ENCODE peak calls at places on chromosomes 11 and 22, in six cellular contexts. W is ELR; C is hepatic stellate cell; H is germinal center; X is activated T-helper 1 cell treated with Interleukin-2 at 50 U/mL for 16 hours; T is effector CD4-positive, alpha-beta T cell. U is an unnamed sample.

GRCh38 chr22:23284504-23285033 is 104.3 kb downstream of the BCR start:
- DNase-seq in X (no peak), H (no peak), W (no peak), C (no peak), T (no peak), U (no peak)

GRCh38 chr11:97332271-97332670 is 942.5 kb downstream of the JRKL start:
- DNase-seq in W (no peak), C (no peak), T (no peak), X (no peak), H (no peak), U (no peak)

GRCh38 chr22:24156915-24157782 is 24.1 kb upstream of the SUSD2 start:
- DNase-seq in T (peak; percentile 83), W (peak; percentile 92), C (peak; percentile 93), X (peak; percentile 84), H (peak; percentile 92), U (peak; percentile 96)

GRCh38 chr11:120714448-120714847 is 202.9 kb downstream of the GRIK4 start:
- DNase-seq in W (peak; percentile 52), C (no peak), X (no peak), H (no peak), T (no peak), U (no peak)

GRCh38 chr11:133425245-133425644 is 107.1 kb downstream of the OPCML start:
- DNase-seq in T (no peak), C (no peak), H (no peak), W (no peak), X (no peak), U (no peak)

GRCh38 chr22:21739828-21740377 is 4.3 kb upstream of the YPEL1 start:
- DNase-seq in H (no peak), T (no peak), X (no peak), C (no peak), W (no peak), U (no peak)

GRCh38 chr22:41906822-41907221 is 8.1 kb downstream of the SHISA8 start:
- DNase-seq in C (no peak), W (no peak), T (no peak), H (no peak), X (no peak), U (no peak)

GRCh38 chr22:37088108-37088605 is 21.4 kb downstream of the TMPRSS6 start:
- DNase-seq in H (no peak), X (no peak), W (peak; percentile 60), C (no peak), T (no peak), U (no peak)

GRCh38 chr11:62786318-62787004 is 741 bp upstream of the TMEM179B start:
- DNase-seq in X (peak; percentile 80), W (peak; percentile 89), T (peak; percentile 79), C (peak; percentile 94), H (peak; percentile 91), U (peak; percentile 92)

GRCh38 chr11:101482556-101483124 is 101.2 kb downstream of the TRPC6 start:
- DNase-seq in W (no peak), T (no peak), C (no peak), X (no peak), H (no peak), U (no peak)

GRCh38 chr11:48000432-48000831 is 20.1 kb downstream of the PTPRJ start:
- DNase-seq in W (no peak), C (no peak), X (no peak), H (no peak), T (no peak), U (no peak)

GRCh38 chr11:129143335-129143734 is 48.8 kb downstream of the ARHGAP32 start:
- DNase-seq in H (no peak), W (peak; percentile 99), C (peak; percentile 63), T (no peak), X (no peak), U (no peak)

GRCh38 chr22:30246962-30247376 is 410 bp upstream of the LIF start:
- DNase-seq in T (no peak), W (no peak), X (no peak), H (no peak), C (no peak), U (no peak)

GRCh38 chr22:45344339-45344738 is 34.6 kb downstream of the FAM118A start:
- DNase-seq in C (no peak), X (no peak), T (no peak), H (no peak), W (peak; percentile 8), U (no peak)

GRCh38 chr11:23404225-23405160 is 544.2 kb upstream of the CCDC179 start:
- DNase-seq in T (no peak), C (no peak), H (no peak), X (no peak), W (no peak), U (no peak)

GRCh38 chr11:8168485-8169257 is at the start of gene RIC3:
- DNase-seq in X (peak; percentile 31), C (no peak), W (no peak), T (peak; percentile 19), H (peak; percentile 39), U (no peak)

GRCh38 chr11:16091862-16092261 is 264.5 kb downstream of the SOX6 start:
- DNase-seq in C (no peak), W (no peak), H (no peak), T (no peak), X (no peak), U (no peak)

GRCh38 chr22:46848227-46848626 is 85.8 kb downstream of the TBC1D22A start:
- DNase-seq in H (no peak), C (no peak), X (no peak), T (no peak), W (peak; percentile 56), U (no peak)

GRCh38 chr22:30309981-30310672 is 16.6 kb downstream of the TBC1D10A start:
- DNase-seq in H (peak; percentile 11), W (no peak), C (no peak), X (no peak), T (no peak), U (peak; percentile 48)

GRCh38 chr22:22110548-22111266 is 128.1 kb upstream of the TOP3B start:
- DNase-seq in W (peak; percentile 82), T (no peak), H (peak; percentile 91), C (peak; percentile 83), X (no peak), U (peak; percentile 95)

GRCh38 chr11:67439321-67440228 is 2.1 kb upstream of the PTPRCAP start:
- DNase-seq in C (peak; percentile 59), W (peak; percentile 27), X (no peak), H (no peak), T (no peak), U (no peak)

GRCh38 chr11:61126266-61126665 is 24.0 kb downstream of the CD5 start:
- DNase-seq in H (no peak), X (no peak), W (no peak), T (no peak), C (no peak), U (no peak)

GRCh38 chr11:113896156-113896879 is 8.3 kb upstream of the HTR3B start:
- DNase-seq in T (peak; percentile 20), X (no peak), W (peak; percentile 39), H (peak; percentile 42), C (peak; percentile 19), U (peak; percentile 48)

GRCh38 chr22:23097412-23098229 is 27.3 kb downstream of the GNAZ start:
- DNase-seq in X (no peak), T (no peak), W (no peak), C (no peak), H (no peak), U (no peak)

GRCh38 chr11:3609416-3610265 is 32.2 kb downstream of the ART5 start:
- DNase-seq in H (peak; percentile 48), X (no peak), W (peak; percentile 56), T (no peak), C (peak; percentile 53), U (peak; percentile 51)

GRCh38 chr11:119110439-119110838 is 3.3 kb downstream of the C2CD2L start:
- DNase-seq in X (no peak), W (no peak), C (no peak), T (no peak), H (no peak), U (no peak)

GRCh38 chr11:80970016-80970516 is 1529.2 kb upstream of the TENM4 start:
- DNase-seq in T (no peak), W (no peak), C (no peak), X (no peak), H (no peak), U (no peak)

GRCh38 chr22:47734511-47734910 is 972.1 kb downstream of the TBC1D22A start:
- DNase-seq in T (no peak), W (no peak), H (no peak), C (no peak), X (no peak), U (no peak)

GRCh38 chr22:20315337-20316216 is 4.3 kb downstream of the DGCR6L start:
- DNase-seq in T (no peak), W (no peak), H (no peak), C (no peak), X (no peak), U (no peak)

GRCh38 chr11:1242289-1242688 is 19.4 kb downstream of the MUC5B start:
- DNase-seq in H (no peak), W (no peak), X (no peak), C (no peak), T (no peak), U (no peak)

GRCh38 chr22:38034278-38034882 is 22.8 kb upstream of the PICK1 start:
- DNase-seq in W (peak; percentile 91), X (no peak), C (peak; percentile 99), H (no peak), T (no peak), U (no peak)

GRCh38 chr22:50530280-50530856 is 556 bp upstream of the TYMP start:
- DNase-seq in T (no peak), X (no peak), W (peak; percentile 61), H (peak; percentile 67), C (peak; percentile 76), U (peak; percentile 78)

GRCh38 chr11:18723991-18724390 is 2.0 kb downstream of the IGSF22 start:
- DNase-seq in W (no peak), X (no peak), H (no peak), T (no peak), C (no peak), U (no peak)

GRCh38 chr11:125481531-125481930 is 14.5 kb downstream of the FEZ1 start:
- DNase-seq in C (no peak), T (no peak), X (no peak), H (no peak), W (no peak), U (no peak)